ENCODE peak calls at places on chromosome 1, in four cellular contexts. One of them, this sample, is unnamed.
A peak's percentile ranks its signal among the peaks of the same experiment; 100 is the strongest.

GRCh38 chr1:190464686-190465085 is 13.0 kb downstream of the BRINP3 start:
- DNase-seq in GM12878: no peak
- DNase-seq in HepG2: no peak
- DNase-seq in K562: no peak
- DNase-seq in this sample: no peak

GRCh38 chr1:216641669-216642460 is 81.4 kb downstream of the ESRRG start:
- DNase-seq in GM12878: no peak
- DNase-seq in HepG2: no peak
- DNase-seq in K562: no peak
- DNase-seq in this sample: no peak

GRCh38 chr1:26956321-26956720 is 3.9 kb downstream of the KDF1 start:
- DNase-seq in GM12878: no peak
- DNase-seq in HepG2: no peak
- DNase-seq in K562: no peak
- DNase-seq in this sample: no peak

GRCh38 chr1:26363549-26364448 is 8.8 kb downstream of the ZNF683 start:
- DNase-seq in GM12878: peak; percentile 16
- DNase-seq in HepG2: peak; percentile 71
- DNase-seq in K562: peak; percentile 88
- DNase-seq in this sample: peak; percentile 87

GRCh38 chr1:101820080-101820479 is 176.6 kb downstream of the OLFM3 start:
- DNase-seq in GM12878: no peak
- DNase-seq in HepG2: peak; percentile 20
- DNase-seq in K562: no peak
- DNase-seq in this sample: no peak

GRCh38 chr1:248807067-248807737 is 18.5 kb downstream of the SH3BP5L start:
- DNase-seq in GM12878: no peak
- DNase-seq in HepG2: peak; percentile 50
- DNase-seq in K562: peak; percentile 70
- DNase-seq in this sample: peak; percentile 66

GRCh38 chr1:15584489-15585363 is at the start of gene AGMAT:
- DNase-seq in GM12878: no peak
- DNase-seq in HepG2: peak; percentile 91
- DNase-seq in K562: no peak
- DNase-seq in this sample: peak; percentile 85

GRCh38 chr1:222754386-222755139 is 17.6 kb downstream of the FAM177B start:
- DNase-seq in GM12878: no peak
- DNase-seq in HepG2: no peak
- DNase-seq in K562: no peak
- DNase-seq in this sample: no peak

GRCh38 chr1:53971718-53972117 is 25.6 kb downstream of the LRRC42 start:
- DNase-seq in GM12878: no peak
- DNase-seq in HepG2: no peak
- DNase-seq in K562: no peak
- DNase-seq in this sample: no peak

GRCh38 chr1:75373542-75374159 is 237.3 kb downstream of the SLC44A5 start:
- DNase-seq in GM12878: no peak
- DNase-seq in HepG2: no peak
- DNase-seq in K562: no peak
- DNase-seq in this sample: no peak

GRCh38 chr1:212683357-212683722 is 16.3 kb downstream of the BATF3 start:
- DNase-seq in GM12878: peak; percentile 81
- DNase-seq in HepG2: no peak
- DNase-seq in K562: no peak
- DNase-seq in this sample: no peak

GRCh38 chr1:236110137-236110536 is 32.2 kb upstream of the GPR137B start:
- DNase-seq in GM12878: no peak
- DNase-seq in HepG2: no peak
- DNase-seq in K562: no peak
- DNase-seq in this sample: no peak

GRCh38 chr1:225280563-225280962 is 147.3 kb downstream of the LBR start:
- DNase-seq in GM12878: no peak
- DNase-seq in HepG2: no peak
- DNase-seq in K562: no peak
- DNase-seq in this sample: no peak

GRCh38 chr1:246214708-246215504 is 292.2 kb downstream of the SMYD3 start:
- DNase-seq in GM12878: peak; percentile 71
- DNase-seq in HepG2: no peak
- DNase-seq in K562: peak; percentile 84
- DNase-seq in this sample: no peak

GRCh38 chr1:47444578-47445465 is 7.0 kb downstream of the FOXD2 start:
- DNase-seq in GM12878: no peak
- DNase-seq in HepG2: no peak
- DNase-seq in K562: no peak
- DNase-seq in this sample: peak; percentile 55

GRCh38 chr1:45604239-45604638 is 19.6 kb downstream of the CCDC17 start:
- DNase-seq in GM12878: no peak
- DNase-seq in HepG2: no peak
- DNase-seq in K562: no peak
- DNase-seq in this sample: no peak

GRCh38 chr1:87794788-87795614 is 466.3 kb downstream of the LMO4 start:
- DNase-seq in GM12878: no peak
- DNase-seq in HepG2: peak; percentile 86
- DNase-seq in K562: no peak
- DNase-seq in this sample: no peak
- TF ChIP-seq NR2C2 in GM12878: no peak
- TF ChIP-seq NR2C2 in HepG2: no peak
- TF ChIP-seq NR2C2 in K562: no peak
- TF ChIP-seq NR2C2 in this sample: no peak

DNA sequence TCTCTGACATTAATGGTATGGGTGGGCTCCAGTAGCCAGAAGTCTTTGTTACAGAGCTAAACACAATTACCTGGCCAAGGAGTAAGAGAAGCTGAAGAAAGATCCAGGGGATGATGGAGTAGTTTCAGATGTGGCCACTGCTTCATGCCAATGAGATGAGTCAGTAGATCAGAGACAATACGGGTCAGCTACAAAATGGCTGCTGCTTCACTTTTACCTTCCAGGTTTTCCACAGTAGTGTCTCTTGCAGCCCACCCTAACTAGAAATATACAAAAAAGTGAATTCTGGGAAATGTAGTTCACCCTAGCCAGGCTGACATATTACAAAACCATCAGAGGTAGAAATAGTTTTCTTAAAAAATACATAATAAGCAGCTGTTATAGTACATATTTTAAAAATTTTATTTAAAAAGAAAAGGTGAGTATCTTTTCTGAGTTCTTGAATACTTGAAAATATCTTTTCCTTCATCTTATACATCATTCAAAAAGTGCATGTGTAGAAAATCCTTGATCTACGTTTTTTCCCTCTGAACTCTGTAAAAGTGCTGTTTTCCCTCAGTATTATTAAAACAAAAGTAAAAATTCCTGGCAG is 36.1 kb downstream of the LRIF1 start:
- DNase-seq in GM12878: no peak
- DNase-seq in HepG2: no peak
- DNase-seq in K562: peak; percentile 19
- DNase-seq in this sample: no peak
- TF ChIP-seq MAX in GM12878: no peak
- TF ChIP-seq MAX in HepG2: no peak
- TF ChIP-seq MAX in K562: no peak
- TF ChIP-seq MAX in this sample: no peak

DNA sequence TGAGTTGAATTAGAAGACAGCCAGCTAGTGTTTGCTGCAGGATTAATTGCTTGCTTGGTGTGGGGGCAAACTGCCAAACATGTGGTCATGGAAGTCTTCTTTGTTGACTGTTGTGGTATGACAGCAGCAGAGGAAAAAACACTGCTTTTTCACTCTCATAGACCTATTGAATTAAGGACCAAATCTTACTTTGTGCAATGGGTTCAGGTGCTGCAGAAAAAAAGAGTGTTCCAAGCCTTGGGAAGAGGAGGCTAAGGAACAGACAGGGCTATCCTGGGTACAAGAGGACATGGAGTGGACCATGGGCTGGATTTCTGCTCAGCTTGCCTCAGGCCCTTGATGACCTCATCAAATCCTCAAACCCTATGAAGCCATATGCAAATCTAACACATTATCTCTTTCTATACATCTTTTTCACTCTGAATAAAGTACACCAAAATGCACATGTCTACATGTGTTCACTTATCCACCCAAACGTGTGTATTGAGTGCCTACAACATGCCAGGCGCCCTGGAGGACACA is 61.5 kb downstream of the SIPA1L2 start:
- DNase-seq in GM12878: no peak
- DNase-seq in HepG2: no peak
- DNase-seq in K562: no peak
- DNase-seq in this sample: no peak
- TF ChIP-seq NR2C2 in GM12878: no peak
- TF ChIP-seq NR2C2 in HepG2: no peak
- TF ChIP-seq NR2C2 in K562: no peak
- TF ChIP-seq NR2C2 in this sample: no peak

GRCh38 chr1:120176092-120176855 is at the start of gene SEC22B:
- DNase-seq in GM12878: peak; percentile 83
- DNase-seq in HepG2: peak; percentile 89
- DNase-seq in K562: peak; percentile 87
- DNase-seq in this sample: peak; percentile 90

GRCh38 chr1:120178799-120179419 is 2.6 kb upstream of the SEC22B start:
- DNase-seq in GM12878: no peak
- DNase-seq in HepG2: no peak
- DNase-seq in K562: peak; percentile 2
- DNase-seq in this sample: no peak

DNA sequence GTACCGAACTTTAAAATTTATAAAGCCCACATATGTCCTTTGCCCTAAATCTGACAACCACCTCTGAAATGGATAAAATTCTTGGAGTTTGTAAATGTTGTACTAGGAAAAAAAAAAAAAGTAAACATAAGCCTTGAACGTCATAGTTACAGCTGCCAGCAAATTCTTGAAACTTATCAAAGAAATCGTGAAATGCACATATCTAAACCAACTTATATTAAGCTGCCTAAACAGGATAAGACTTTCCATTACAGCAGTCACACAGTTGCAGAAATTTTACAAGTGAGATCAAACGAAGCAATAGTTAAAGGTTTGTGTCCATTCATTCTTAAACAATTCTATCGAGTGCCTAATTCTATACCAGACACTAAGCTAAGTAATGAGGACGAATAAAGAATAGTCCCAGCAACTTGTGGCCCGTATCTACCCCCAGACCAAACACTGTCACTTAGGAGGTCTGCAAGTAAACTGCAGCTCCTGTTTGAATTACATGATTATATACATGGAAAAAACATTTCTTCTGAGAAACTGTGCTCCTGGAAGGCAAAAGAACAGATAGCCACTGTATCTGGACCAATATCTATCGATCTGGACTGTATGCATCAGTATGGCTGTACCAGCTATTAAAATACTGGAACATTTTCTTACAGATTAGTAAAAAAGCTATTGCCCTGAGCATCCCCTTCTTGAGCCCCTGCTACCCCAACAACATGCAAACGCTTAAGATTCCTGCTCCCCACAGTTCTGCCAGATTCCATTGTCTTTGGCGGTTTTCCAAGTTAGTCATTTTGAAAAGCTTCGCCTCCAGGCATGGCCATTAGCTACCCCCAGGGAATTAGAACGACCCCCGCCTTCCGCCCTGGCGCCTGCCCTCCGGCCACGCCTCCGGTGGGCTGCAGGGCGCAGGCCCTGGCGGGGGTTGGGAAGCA is 3.4 kb upstream of the SEC22B start:
- DNase-seq in GM12878: no peak
- DNase-seq in HepG2: no peak
- DNase-seq in K562: peak; percentile 5
- DNase-seq in this sample: peak; percentile 39
- TF ChIP-seq MAX in GM12878: no peak
- TF ChIP-seq MAX in HepG2: no peak
- TF ChIP-seq MAX in K562: no peak
- TF ChIP-seq MAX in this sample: no peak

DNA sequence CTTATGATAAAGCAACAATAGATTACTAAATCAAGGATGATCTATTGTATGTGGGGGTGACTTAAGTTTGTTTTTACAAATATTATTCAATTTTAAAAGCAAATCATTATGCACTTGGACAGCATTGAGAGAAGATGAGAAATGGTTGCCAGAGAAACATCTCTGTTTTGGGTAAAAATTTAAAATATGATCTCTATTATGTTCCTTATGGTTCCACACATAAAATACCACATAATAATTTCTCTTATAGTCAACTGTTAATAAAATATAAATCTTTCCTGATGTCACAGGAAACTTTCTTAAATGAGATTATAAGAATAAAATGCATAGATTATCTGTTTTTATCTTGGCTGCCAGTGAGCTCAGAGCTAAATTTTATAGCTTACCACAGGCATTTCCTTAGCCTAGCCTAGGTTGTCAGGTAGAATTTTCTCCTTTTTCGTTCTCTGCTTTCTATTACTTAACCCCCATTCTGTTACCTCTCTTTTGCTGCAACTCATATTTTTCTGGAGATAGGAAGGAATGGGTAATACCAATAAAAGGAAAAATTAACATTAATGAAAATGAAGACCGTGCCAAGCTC is 109.7 kb downstream of the TGFB2 start:
- DNase-seq in GM12878: no peak
- DNase-seq in HepG2: no peak
- DNase-seq in K562: no peak
- DNase-seq in this sample: no peak
- TF ChIP-seq NR2C2 in GM12878: no peak
- TF ChIP-seq NR2C2 in HepG2: no peak
- TF ChIP-seq NR2C2 in K562: no peak
- TF ChIP-seq NR2C2 in this sample: no peak

This sample was measured in WTC11.